ENCODE peak calls at places on chromosomes 13 and 19, in eight cellular contexts. H, Q, E, S, P, K, I and L are unnamed samples.

GRCh38 chr19:6060600-6061391 is 49.5 kb downstream of the RFX2 start:
- DNase-seq in H (no peak), Q (peak), E (peak), S (peak), P (no peak), K (no peak), I (peak), L (no peak)

GRCh38 chr13:24212674-24213073 is 52.2 kb downstream of the SPATA13 start:
- DNase-seq in H (peak), Q (no peak), E (no peak), S (no peak), P (no peak), K (no peak), I (no peak), L (no peak)

GRCh38 chr13:72694314-72694713 is 33.1 kb downstream of the MZT1 start:
- DNase-seq in H (no peak), Q (no peak), E (no peak), S (no peak), P (no peak), K (no peak), I (no peak), L (no peak)

GRCh38 chr13:101393140-101393539 is 23.2 kb downstream of the NALCN start:
- DNase-seq in H (no peak), Q (no peak), E (no peak), S (no peak), P (no peak), K (no peak), I (no peak), L (no peak)

GRCh38 chr13:112722433-112723250 is 32.8 kb downstream of the ATP11A start:
- DNase-seq in H (peak), Q (peak), E (no peak), S (peak), P (no peak), K (peak), I (peak), L (no peak)

GRCh38 chr19:28316464-28316863 is 896.5 kb downstream of the UQCRFS1 start:
- DNase-seq in H (no peak), Q (no peak), E (no peak), S (no peak), P (no peak), K (no peak), I (no peak), L (no peak)

GRCh38 chr13:98641075-98641474 is 64.2 kb upstream of the STK24 start:
- DNase-seq in H (no peak), Q (no peak), E (no peak), S (no peak), P (no peak), K (no peak), I (no peak), L (no peak)

GRCh38 chr13:46530084-46530935 is 22.7 kb upstream of the LRCH1 start:
- DNase-seq in H (no peak), Q (peak), E (no peak), S (no peak), P (no peak), K (no peak), I (peak), L (no peak)

GRCh38 chr13:47853236-47853635 is 147.8 kb downstream of the SUCLA2 start:
- DNase-seq in H (no peak), Q (peak), E (no peak), S (no peak), P (no peak), K (no peak), I (no peak), L (no peak)

GRCh38 chr19:3108775-3109174 is 14.6 kb downstream of the GNA11 start:
- DNase-seq in H (peak), Q (peak), E (peak), S (peak), P (peak), K (no peak), I (peak), L (peak)

GRCh38 chr19:45922281-45922680 is 7.7 kb upstream of the NANOS2 start:
- DNase-seq in H (peak), Q (peak), E (peak), S (no peak), P (no peak), K (peak), I (peak), L (peak)

GRCh38 chr19:1446713-1447564 is 3.0 kb upstream of the APC2 start:
- DNase-seq in H (peak), Q (peak), E (peak), S (peak), P (no peak), K (no peak), I (no peak), L (no peak)

GRCh38 chr13:97364031-97364430 is 69.9 kb upstream of the RAP2A start:
- DNase-seq in H (no peak), Q (no peak), E (no peak), S (no peak), P (no peak), K (no peak), I (no peak), L (no peak)

GRCh38 chr13:99380921-99381645 is 73.9 kb upstream of the GPR183 start:
- DNase-seq in H (no peak), Q (no peak), E (no peak), S (no peak), P (no peak), K (no peak), I (no peak), L (no peak)

GRCh38 chr19:18416778-18417249 is 2.4 kb upstream of the SSBP4 start:
- DNase-seq in H (peak), Q (peak), E (peak), S (peak), P (no peak), K (no peak), I (peak), L (no peak)

GRCh38 chr13:53783466-53783865 is 754.9 kb downstream of the OLFM4 start:
- DNase-seq in H (no peak), Q (no peak), E (no peak), S (peak), P (no peak), K (no peak), I (no peak), L (no peak)
- TF ChIP-seq EZH2phosphoT487 in H (no peak), Q (no peak), E (no peak), S (no peak), P (no peak), K (no peak), I (no peak), L (no peak)

DNA sequence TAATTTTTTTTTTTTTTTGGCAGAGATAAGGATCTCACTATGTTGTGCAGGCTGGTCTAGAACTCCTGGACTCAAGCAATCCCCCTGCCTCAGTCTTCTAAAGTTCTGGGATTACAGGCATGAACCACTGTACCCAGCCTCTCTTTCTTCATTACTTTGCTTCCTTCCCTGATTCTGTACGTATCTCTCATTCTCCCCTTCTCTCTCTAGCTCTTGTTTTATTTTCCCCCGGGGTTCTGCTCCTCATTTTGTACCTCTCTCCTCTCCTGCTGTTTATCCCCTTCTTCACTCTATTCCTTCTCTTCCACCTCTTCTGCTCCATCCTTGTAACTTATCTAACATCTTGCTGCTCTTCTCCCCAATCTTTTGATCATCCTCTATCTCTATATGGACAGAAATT is 46.5 kb downstream of the ZNF611 start:
- DNase-seq in H (no peak), Q (no peak), E (no peak), S (no peak), P (no peak), K (no peak), I (no peak), L (no peak)
- H3K4me3 ChIP-seq in H (no peak), Q (peak), E (no peak), S (no peak), P (no peak), K (no peak), I (peak), L (no peak)

GRCh38 chr19:4502282-4503223 is 15.7 kb downstream of the PLIN4 start:
- DNase-seq in H (no peak), Q (no peak), E (no peak), S (no peak), P (no peak), K (no peak), I (no peak), L (no peak)

GRCh38 chr19:4501691-4502090 is 16.6 kb downstream of the PLIN4 start:
- DNase-seq in H (no peak), Q (no peak), E (no peak), S (no peak), P (no peak), K (no peak), I (no peak), L (no peak)

GRCh38 chr19:4504874-4505569 is 13.3 kb downstream of the PLIN4 start:
- DNase-seq in H (no peak), Q (no peak), E (no peak), S (no peak), P (no peak), K (no peak), I (no peak), L (no peak)

GRCh38 chr19:4504297-4504701 is 14.0 kb downstream of the PLIN4 start:
- DNase-seq in H (no peak), Q (no peak), E (no peak), S (no peak), P (no peak), K (no peak), I (no peak), L (no peak)

DNA sequence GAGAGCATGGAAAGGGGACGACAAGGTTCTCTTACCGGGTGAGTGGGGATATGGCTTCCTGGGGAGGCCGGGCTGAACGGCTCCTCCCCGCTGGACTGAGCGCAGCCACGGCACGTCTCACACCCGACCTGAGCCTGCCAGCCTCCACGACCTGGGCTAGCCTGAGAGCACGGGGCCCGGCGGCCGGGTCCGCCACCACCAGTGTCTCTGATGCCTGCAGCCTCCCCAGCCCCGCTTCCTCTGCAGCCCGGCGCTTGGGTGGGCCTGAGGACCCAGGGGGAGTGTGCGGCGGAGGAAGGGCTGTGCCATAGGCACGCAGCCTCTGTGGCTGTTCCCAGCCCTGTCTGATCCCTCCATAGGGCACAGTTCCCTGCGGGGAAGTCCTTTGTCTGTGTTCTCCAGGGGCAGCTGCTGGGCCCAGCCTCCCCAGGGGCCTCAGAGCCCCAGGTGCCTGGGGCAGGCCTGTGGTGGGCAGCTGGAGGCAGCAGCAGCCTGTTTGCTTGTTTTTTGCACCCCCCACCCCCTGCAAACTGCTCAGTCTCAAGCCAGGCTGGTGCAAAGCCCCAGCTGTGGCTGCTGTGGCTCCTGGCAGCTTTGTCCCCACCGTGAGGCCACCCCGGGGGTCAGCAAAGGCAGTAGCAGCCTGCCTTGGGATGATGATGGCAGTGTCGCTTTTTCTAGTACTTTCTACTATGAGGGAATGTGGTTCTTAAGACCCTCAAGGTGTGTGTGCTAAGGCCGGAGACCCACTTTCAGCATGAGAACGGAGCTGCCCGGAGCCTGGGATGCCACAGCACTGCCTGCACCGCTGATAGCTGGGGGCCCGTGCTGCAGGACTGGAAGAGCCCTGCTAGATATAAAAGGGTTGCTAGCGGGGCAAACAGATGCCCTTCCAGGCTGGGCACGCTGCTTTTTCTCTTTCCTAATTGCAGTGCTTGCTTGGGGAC is 14.8 kb downstream of the PLIN4 start:
- DNase-seq in H (no peak), Q (no peak), E (peak), S (no peak), P (no peak), K (no peak), I (no peak), L (no peak)
- H3K4me2 ChIP-seq in H (no peak), Q (no peak), E (peak), S (no peak), P (no peak), K (no peak), I (no peak), L (no peak)

GRCh38 chr13:30551194-30551593 is 66.5 kb upstream of the USPL1 start:
- DNase-seq in H (peak), Q (peak), E (peak), S (peak), P (peak), K (peak), I (peak), L (peak)
- TF ChIP-seq EZH2phosphoT487 in H (no peak), Q (no peak), E (no peak), S (no peak), P (no peak), K (no peak), I (no peak), L (no peak)

GRCh38 chr13:26475176-26476110 is 82.0 kb upstream of the WASF3 start:
- DNase-seq in H (peak), Q (no peak), E (peak), S (no peak), P (no peak), K (no peak), I (no peak), L (no peak)

GRCh38 chr13:26471807-26472206 is 85.7 kb upstream of the WASF3 start:
- DNase-seq in H (no peak), Q (no peak), E (no peak), S (no peak), P (no peak), K (no peak), I (no peak), L (no peak)

GRCh38 chr13:26474286-26474685 is 83.2 kb upstream of the WASF3 start:
- DNase-seq in H (no peak), Q (no peak), E (no peak), S (no peak), P (no peak), K (no peak), I (no peak), L (no peak)

GRCh38 chr13:26476111-26476743 is 81.3 kb upstream of the WASF3 start:
- DNase-seq in H (peak), Q (peak), E (peak), S (peak), P (no peak), K (no peak), I (no peak), L (no peak)

GRCh38 chr13:26473571-26474230 is 83.8 kb upstream of the WASF3 start:
- DNase-seq in H (no peak), Q (no peak), E (no peak), S (no peak), P (no peak), K (no peak), I (no peak), L (no peak)
- H3K4me3 ChIP-seq in H (no peak), Q (no peak), E (no peak), S (no peak), P (no peak), K (no peak), I (no peak), L (no peak)